ENCODE peak calls at places on chromosomes 13 and 19, in ten cellular contexts. M is IMR-90, B is H9, O is pancreas, A is astrocyte of the cerebellum, N is psoas muscle, D is lung, S is kidney epithelial cell, T is epithelial cell of esophagus, I is RWPE1. W is an unnamed sample.

GRCh38 chr13:88022826-88023225 is 351.7 kb downstream of the SLITRK5 start:
- DNase-seq in T (peak), O (no peak), A (no peak), B (no peak), I (no peak), N (no peak), M (no peak), S (no peak), D (no peak), W (no peak)

GRCh38 chr19:33810821-33811220 is 14.2 kb downstream of the KCTD15 start:
- DNase-seq in D (no peak), O (no peak), M (no peak), S (no peak), I (no peak), T (no peak), N (no peak), A (no peak), B (no peak), W (no peak)

GRCh38 chr19:13401388-13401787 is 104.9 kb downstream of the CACNA1A start:
- DNase-seq in B (peak), A (no peak), S (no peak), M (peak), T (peak), O (no peak), D (no peak), N (no peak), I (peak), W (no peak)

GRCh38 chr13:50711449-50711848 is 132.0 kb downstream of the DLEU7 start:
- DNase-seq in I (no peak), S (no peak), T (no peak), O (no peak), A (no peak), D (no peak), B (no peak), M (no peak), N (no peak), W (no peak)

GRCh38 chr13:32021785-32022184 is 9.8 kb upstream of the FRY start:
- DNase-seq in B (no peak), O (no peak), N (no peak), M (no peak), T (no peak), A (no peak), D (no peak), S (no peak), I (no peak), W (no peak)

GRCh38 chr13:35781661-35782060 is 305.2 kb upstream of the MAB21L1 start:
- DNase-seq in S (no peak), O (no peak), T (no peak), M (no peak), I (no peak), D (no peak), B (no peak), N (no peak), A (no peak), W (no peak)

GRCh38 chr13:98089246-98089645 is 53.6 kb upstream of the FARP1 start:
- DNase-seq in M (peak), B (no peak), I (no peak), A (no peak), T (peak), S (no peak), O (no peak), N (no peak), D (no peak), W (peak)

GRCh38 chr19:15589760-15590451 is 25.1 kb upstream of the CYP4F8 start:
- DNase-seq in A (no peak), S (no peak), N (no peak), O (no peak), B (no peak), D (peak), M (no peak), I (no peak), T (no peak), W (no peak)

GRCh38 chr13:95641291-95641811 is 3.2 kb downstream of the DZIP1 start:
- DNase-seq in A (no peak), O (peak), I (no peak), M (peak), T (no peak), B (peak), D (no peak), S (no peak), N (peak), W (no peak)

GRCh38 chr13:45954861-45955595 is 97.5 kb downstream of the ZC3H13 start:
- DNase-seq in D (no peak), B (no peak), M (no peak), A (no peak), N (no peak), I (no peak), O (no peak), S (no peak), T (no peak), W (no peak)

GRCh38 chr19:44585371-44586141 is 27.8 kb upstream of the IGSF23 start:
- DNase-seq in S (no peak), N (no peak), O (no peak), T (peak), A (no peak), I (peak), M (peak), B (no peak), D (no peak), W (peak)

GRCh38 chr13:38954291-38954690 is 36.3 kb downstream of the STOML3 start:
- DNase-seq in O (no peak), N (no peak), A (no peak), D (no peak), B (no peak), T (peak), M (no peak), S (no peak), I (no peak), W (no peak)

GRCh38 chr13:36242761-36243160 is 28.4 kb upstream of the SOHLH2 start:
- DNase-seq in N (no peak), B (no peak), I (no peak), A (no peak), T (peak), D (no peak), M (no peak), S (no peak), O (no peak), W (no peak)

GRCh38 chr13:72101768-72102400 is 234.9 kb upstream of the DACH1 start:
- DNase-seq in A (no peak), S (no peak), T (no peak), N (no peak), B (no peak), I (no peak), M (no peak), D (no peak), O (no peak), W (no peak)

GRCh38 chr13:39379118-39379517 is 223.9 kb downstream of the LHFPL6 start:
- DNase-seq in O (no peak), A (no peak), I (no peak), B (no peak), N (no peak), M (no peak), S (no peak), D (no peak), T (no peak), W (no peak)

GRCh38 chr19:11420894-11421606 is 1.9 kb upstream of the RGL3 start:
- DNase-seq in T (no peak), I (no peak), O (peak), M (no peak), D (no peak), S (no peak), N (peak), A (no peak), B (peak), W (no peak)

GRCh38 chr13:38872693-38873092 is 117.9 kb downstream of the STOML3 start:
- DNase-seq in S (no peak), M (peak), T (peak), N (peak), O (peak), I (no peak), B (peak), D (no peak), A (peak), W (no peak)

GRCh38 chr13:91459485-91459884 is 61.1 kb downstream of the GPC5 start:
- DNase-seq in D (no peak), M (no peak), T (no peak), B (no peak), N (no peak), I (no peak), O (no peak), S (no peak), A (no peak), W (no peak)

GRCh38 chr13:72694314-72694713 is 33.1 kb downstream of the MZT1 start:
- DNase-seq in D (no peak), T (no peak), O (no peak), I (no peak), M (no peak), A (no peak), B (no peak), N (no peak), S (no peak), W (no peak)

GRCh38 chr13:74129500-74130144 is 4.6 kb downstream of the KLF12 start:
- DNase-seq in M (no peak), T (no peak), A (no peak), I (no peak), O (no peak), N (no peak), D (no peak), S (no peak), B (no peak), W (no peak)

GRCh38 chr13:93270769-93271753 is 44.5 kb downstream of the GPC6 start:
- DNase-seq in S (no peak), N (no peak), O (no peak), B (no peak), I (no peak), M (peak), A (no peak), T (no peak), D (no peak), W (no peak)

GRCh38 chr13:24212674-24213073 is 52.2 kb downstream of the SPATA13 start:
- DNase-seq in N (no peak), O (no peak), S (no peak), A (no peak), I (no peak), T (no peak), B (no peak), D (no peak), M (no peak), W (no peak)

GRCh38 chr19:35042056-35042730 is 672 bp downstream of the HPN start:
- DNase-seq in B (no peak), I (no peak), O (peak), S (no peak), A (no peak), M (no peak), T (no peak), D (no peak), N (no peak), W (no peak)

GRCh38 chr13:20461481-20461859 is 64.2 kb downstream of the CRYL1 start:
- DNase-seq in I (no peak), O (no peak), D (no peak), N (no peak), M (peak), B (no peak), T (peak), S (peak), A (peak), W (no peak)

GRCh38 chr13:79995334-79995733 is 345.6 kb downstream of the SPRY2 start:
- DNase-seq in M (peak), T (peak), S (peak), A (peak), O (no peak), I (peak), D (no peak), N (no peak), B (no peak), W (peak)

GRCh38 chr13:91346848-91347211 is 657 bp upstream of the MIR17HG start:
- DNase-seq in S (no peak), A (no peak), I (no peak), M (no peak), D (no peak), O (peak), B (peak), N (no peak), T (peak), W (no peak)

GRCh38 chr13:29749401-29750177 is 100.8 kb downstream of the UBL3 start:
- DNase-seq in B (no peak), M (peak), O (no peak), N (peak), I (no peak), T (no peak), A (no peak), S (no peak), D (no peak), W (no peak)

GRCh38 chr13:29746167-29746677 is 104.2 kb downstream of the UBL3 start:
- DNase-seq in I (no peak), D (no peak), N (no peak), O (no peak), S (no peak), B (no peak), T (no peak), M (no peak), A (no peak), W (no peak)

GRCh38 chr13:29743229-29743786 is 107.1 kb downstream of the UBL3 start:
- DNase-seq in D (no peak), A (peak), I (no peak), O (no peak), B (no peak), M (peak), N (peak), S (no peak), T (peak), W (peak)

GRCh38 chr13:29748097-29748496 is 102.3 kb downstream of the UBL3 start:
- DNase-seq in S (no peak), M (no peak), N (no peak), O (no peak), T (no peak), A (no peak), B (no peak), I (no peak), D (no peak), W (no peak)

GRCh38 chr13:29745704-29746103 is 104.7 kb downstream of the UBL3 start:
- DNase-seq in S (no peak), M (no peak), T (no peak), O (no peak), B (no peak), A (no peak), I (no peak), N (no peak), D (no peak), W (no peak)
- TF ChIP-seq CTCF in S (no peak), M (no peak), T (no peak), O (no peak), B (no peak), A (no peak), I (no peak), N (no peak), D (no peak), W (no peak)

GRCh38 chr13:66543780-66544179 is 686.4 kb downstream of the PCDH9 start:
- DNase-seq in N (no peak), S (no peak), M (no peak), B (peak), D (no peak), O (no peak), A (no peak), I (no peak), T (peak), W (no peak)
- TF ChIP-seq CTCF in N (no peak), S (no peak), M (no peak), B (peak), D (no peak), O (no peak), A (no peak), I (no peak), T (peak), W (no peak)

DNA sequence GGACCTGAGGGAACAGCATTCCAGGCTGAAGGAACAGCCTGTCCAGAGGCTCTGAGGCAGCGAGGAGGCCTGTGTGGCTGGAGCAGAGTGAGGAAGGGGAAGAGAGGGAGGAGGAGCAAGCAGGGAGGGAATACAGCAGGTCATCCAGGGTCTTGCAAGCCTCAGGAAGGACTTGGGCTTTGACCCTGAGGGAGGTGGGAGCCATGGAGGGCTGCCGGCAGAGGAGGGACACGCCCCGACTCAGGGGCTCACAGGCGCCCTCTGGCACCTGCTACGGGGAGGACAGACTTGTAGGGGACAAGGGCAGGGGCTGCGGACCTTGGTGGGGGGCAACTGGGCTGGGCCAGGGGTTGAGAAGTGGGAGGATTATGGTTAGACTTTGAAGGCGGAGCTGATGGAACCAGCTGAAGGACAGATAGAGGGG is 4.7 kb downstream of the TINCR start:
- DNase-seq in B (peak), N (no peak), S (no peak), O (no peak), A (no peak), T (no peak), I (no peak), D (no peak), M (no peak), W (no peak)
- TF ChIP-seq CTCF in B (peak), N (no peak), S (peak), O (no peak), A (no peak), T (no peak), I (no peak), D (no peak), M (no peak), W (no peak)

GRCh38 chr13:69324109-69324886 is 783.3 kb upstream of the ATXN8OS start:
- DNase-seq in A (no peak), I (no peak), N (no peak), M (no peak), S (no peak), B (no peak), O (no peak), T (peak), D (no peak), W (no peak)
- TF ChIP-seq CTCF in A (no peak), I (peak), N (no peak), M (no peak), S (peak), B (peak), O (no peak), T (peak), D (no peak), W (no peak)

GRCh38 chr19:39098365-39099269 is 14.4 kb downstream of the ACP7 start:
- DNase-seq in M (no peak), N (no peak), T (no peak), D (no peak), I (no peak), A (no peak), B (no peak), O (no peak), S (no peak), W (no peak)

GRCh38 chr19:39097721-39098120 is 13.6 kb downstream of the ACP7 start:
- DNase-seq in D (no peak), O (no peak), B (no peak), T (no peak), N (no peak), M (no peak), I (no peak), A (no peak), S (no peak), W (no peak)

GRCh38 chr19:39100500-39101166 is 16.5 kb downstream of the ACP7 start:
- DNase-seq in B (no peak), N (no peak), O (no peak), A (no peak), S (no peak), M (no peak), I (no peak), D (no peak), T (no peak), W (no peak)

GRCh38 chr19:39097299-39097698 is 13.1 kb downstream of the ACP7 start:
- DNase-seq in T (no peak), O (no peak), D (no peak), S (no peak), B (no peak), M (no peak), A (no peak), I (no peak), N (no peak), W (no peak)

GRCh38 chr19:39099341-39099740 is 15.2 kb downstream of the ACP7 start:
- DNase-seq in S (no peak), A (no peak), O (no peak), B (no peak), N (no peak), I (no peak), M (no peak), T (no peak), D (no peak), W (no peak)
- TF ChIP-seq CTCF in S (no peak), A (no peak), O (no peak), B (no peak), N (no peak), I (no peak), M (no peak), T (no peak), D (no peak), W (no peak)

GRCh38 chr19:38952395-38953165 is 21.8 kb downstream of the MRPS12 start:
- DNase-seq in S (peak), O (no peak), T (peak), I (no peak), D (peak), N (no peak), A (no peak), B (peak), M (peak), W (no peak)
- TF ChIP-seq CTCF in S (peak), O (no peak), T (peak), I (no peak), D (no peak), N (no peak), A (peak), B (peak), M (peak), W (peak)

GRCh38 chr13:109567315-109567714 is 219.1 kb downstream of the IRS2 start:
- DNase-seq in M (no peak), O (no peak), B (no peak), T (no peak), D (no peak), A (no peak), S (no peak), I (no peak), N (no peak), W (no peak)
- TF ChIP-seq CTCF in M (peak), O (no peak), B (no peak), T (no peak), D (no peak), A (no peak), S (no peak), I (no peak), N (no peak), W (peak)

DNA sequence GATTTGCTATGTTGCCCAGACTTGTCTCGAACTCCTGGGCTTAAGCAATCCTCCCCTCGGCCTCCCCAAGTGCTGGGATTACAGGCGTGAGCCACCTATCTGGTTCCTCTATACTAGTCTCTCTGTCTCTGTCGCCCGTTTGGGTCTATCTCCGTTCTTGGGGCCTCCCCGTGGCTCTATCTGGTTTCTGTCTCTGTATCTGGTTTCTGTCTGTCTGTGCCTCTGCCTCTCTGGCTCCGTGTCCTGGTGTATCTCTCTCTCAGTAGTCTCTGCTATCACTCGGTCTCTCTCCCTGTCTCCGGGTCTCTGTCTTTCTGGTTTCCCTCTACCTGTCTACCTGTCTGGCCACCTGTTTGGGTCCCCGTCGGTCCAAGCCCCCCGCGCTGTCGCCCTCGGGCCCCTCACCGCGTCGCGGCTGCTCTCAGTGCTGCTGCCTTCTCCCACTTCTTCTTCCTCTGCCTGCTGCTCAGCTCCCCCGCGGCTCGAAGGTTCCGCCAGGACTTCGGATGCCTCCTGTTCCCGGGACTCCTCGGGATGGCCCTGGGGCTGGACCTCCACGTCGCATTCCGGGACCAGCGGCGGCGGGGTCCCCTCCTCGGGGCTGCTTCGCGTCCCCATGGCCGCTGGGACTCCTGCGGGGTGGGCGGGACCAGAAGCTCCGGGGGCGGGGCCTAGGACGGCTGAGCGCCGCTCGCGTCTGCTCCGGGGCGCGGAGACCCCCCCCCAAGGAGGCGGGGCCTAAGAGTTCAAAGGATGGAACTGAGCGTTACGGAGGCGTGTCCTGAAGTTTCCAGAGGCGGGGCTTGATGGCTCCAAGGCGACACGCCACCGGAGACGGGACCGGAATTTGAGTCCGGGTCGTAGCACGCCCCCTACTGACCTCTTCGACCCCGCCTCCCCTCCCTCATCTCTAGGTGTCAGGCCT is 783 bp downstream of the PHLDB3 start:
- DNase-seq in B (peak), I (peak), O (peak), S (no peak), M (peak), D (peak), T (peak), N (peak), A (peak), W (peak)
- TF ChIP-seq CTCF in B (peak), I (no peak), O (no peak), S (no peak), M (peak), D (no peak), T (peak), N (no peak), A (no peak), W (no peak)

DNA sequence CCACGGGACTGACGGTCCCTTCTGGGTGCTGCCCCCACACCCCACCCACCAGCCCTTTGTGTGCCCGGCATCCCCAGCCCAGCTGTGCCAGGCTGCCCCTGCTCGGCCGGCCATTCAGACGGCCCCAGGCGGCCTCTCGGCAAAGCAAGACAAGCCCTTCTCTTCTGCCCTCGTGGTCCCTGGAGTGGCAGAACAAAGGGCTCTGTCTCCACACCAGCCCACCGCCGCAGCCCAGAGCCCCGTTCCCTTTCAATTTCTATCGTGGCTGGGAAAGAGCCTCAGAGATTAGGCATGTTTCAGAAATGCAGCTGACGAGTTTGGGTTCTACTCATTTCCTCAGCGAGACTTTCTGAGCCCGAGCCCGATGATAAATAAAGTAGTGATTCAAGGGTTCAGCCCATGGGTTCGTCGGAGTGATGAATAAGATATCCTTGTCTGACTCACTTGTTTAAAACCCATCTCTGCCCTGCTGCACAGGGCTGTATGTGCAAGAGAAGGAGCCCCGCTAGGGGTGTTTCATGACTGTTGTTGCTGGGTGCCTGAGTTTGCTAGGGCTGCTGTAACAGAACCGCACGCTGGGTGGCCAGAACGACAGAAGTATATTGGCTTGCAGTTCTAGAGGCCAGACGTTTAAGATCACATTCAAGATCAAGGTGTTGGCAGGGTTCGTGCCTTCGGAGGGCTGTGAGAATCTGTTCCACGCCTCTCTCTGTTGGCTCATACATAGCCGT is 4.3 kb downstream of the MYO9B start:
- DNase-seq in I (peak), S (peak), N (peak), B (no peak), D (peak), A (peak), M (peak), T (peak), O (no peak), W (peak)
- TF ChIP-seq CTCF in I (peak), S (peak), N (peak), B (no peak), D (no peak), A (peak), M (peak), T (peak), O (no peak), W (peak)

W was measured in AG09309.